ENCODE peak calls at places on chromosomes 13 and 19, in four cellular contexts. U is cardiac muscle cell, X is pancreas, F is body of pancreas. G is an unnamed sample.

GRCh38 chr13:110028838-110029621 is 242.6 kb upstream of the IRS2 start:
- DNase-seq in U (no peak), F (no peak), X (no peak), G (no peak)

GRCh38 chr13:88063741-88064140 is 392.6 kb downstream of the SLITRK5 start:
- DNase-seq in U (no peak), F (no peak), X (no peak), G (no peak)

GRCh38 chr19:38234615-38235014 is 10.6 kb upstream of the DPF1 start:
- DNase-seq in F (no peak), U (no peak), X (no peak), G (no peak)

GRCh38 chr19:2969104-2969504 is 8.3 kb upstream of the TLE6 start:
- DNase-seq in U (no peak), F (peak), X (peak), G (no peak)

GRCh38 chr19:55473613-55474012 is 2.8 kb upstream of the ZNF628 start:
- DNase-seq in X (no peak), U (no peak), F (no peak), G (no peak)

GRCh38 chr19:47514151-47514868 is 553 bp downstream of the NAPA start:
- DNase-seq in F (no peak), X (no peak), U (no peak), G (no peak)

GRCh38 chr13:73544175-73544574 is 485.4 kb downstream of the KLF5 start:
- DNase-seq in F (no peak), U (no peak), X (no peak), G (no peak)

GRCh38 chr19:47430041-47430802 is 10.9 kb upstream of the MEIS3 start:
- DNase-seq in F (peak), X (no peak), U (peak), G (no peak)

GRCh38 chr13:20699715-20700114 is 3.8 kb upstream of the IL17D start:
- DNase-seq in X (no peak), F (no peak), U (no peak), G (no peak)

GRCh38 chr13:51928231-51928630 is 66.5 kb downstream of the CCDC70 start:
- DNase-seq in X (no peak), F (no peak), U (no peak), G (no peak)

GRCh38 chr13:29457299-29457698 is 138.2 kb downstream of the SLC7A1 start:
- DNase-seq in X (no peak), U (no peak), F (no peak), G (no peak)

GRCh38 chr19:44447864-44448674 is at the start of gene ZNF229:
- DNase-seq in U (peak), F (peak), X (peak), G (peak)

GRCh38 chr13:74035881-74036280 is 98.3 kb downstream of the KLF12 start:
- DNase-seq in U (no peak), F (no peak), X (no peak), G (no peak)

GRCh38 chr19:4343845-4344713 is 717 bp downstream of the MPND start:
- DNase-seq in X (peak), U (no peak), F (no peak), G (no peak)

GRCh38 chr19:2611483-2612464 is 90.7 kb downstream of the GNG7 start:
- DNase-seq in U (no peak), F (peak), X (no peak), G (no peak)

GRCh38 chr19:42081584-42082258 is 5.8 kb downstream of the ZNF574 start:
- DNase-seq in X (no peak), F (no peak), U (no peak), G (no peak)

GRCh38 chr13:70995338-70995737 is 871.7 kb downstream of the DACH1 start:
- DNase-seq in U (no peak), X (no peak), F (no peak), G (no peak)

GRCh38 chr19:46813570-46814358 is 25.4 kb upstream of the SLC1A5 start:
- DNase-seq in F (peak), X (peak), U (no peak), G (peak)

GRCh38 chr13:113113846-113114271 is 8.3 kb downstream of the F7 start:
- DNase-seq in U (no peak), F (peak), X (no peak), G (no peak)

GRCh38 chr19:48896191-48896720 is 2.3 kb downstream of the TULP2 start:
- DNase-seq in X (peak), U (peak), F (peak), G (no peak)

GRCh38 chr13:113089693-113090414 is 15.7 kb upstream of the F7 start:
- DNase-seq in F (no peak), X (no peak), U (peak), G (no peak)

GRCh38 chr13:22698477-22698876 is 482.3 kb upstream of the SGCG start:
- DNase-seq in U (no peak), X (no peak), F (no peak), G (no peak)

GRCh38 chr19:19051478-19052213 is 12.1 kb upstream of the SLC25A42 start:
- DNase-seq in X (no peak), U (no peak), F (no peak), G (no peak)

GRCh38 chr19:33865306-33865705 is 68.6 kb downstream of the KCTD15 start:
- DNase-seq in X (no peak), U (no peak), F (no peak), G (no peak)

GRCh38 chr19:38360351-38360750 is 14.0 kb upstream of the PSMD8 start:
- DNase-seq in X (no peak), F (no peak), U (no peak), G (no peak)

GRCh38 chr13:101408154-101408553 is 8.2 kb downstream of the NALCN start:
- DNase-seq in X (no peak), U (no peak), F (no peak), G (no peak)

GRCh38 chr19:17777840-17778620 is 16.9 kb upstream of the B3GNT3 start:
- DNase-seq in X (no peak), F (peak), U (peak), G (no peak)
- H3K4me3 ChIP-seq in X (no peak), F (no peak), U (peak), G (no peak)

DNA sequence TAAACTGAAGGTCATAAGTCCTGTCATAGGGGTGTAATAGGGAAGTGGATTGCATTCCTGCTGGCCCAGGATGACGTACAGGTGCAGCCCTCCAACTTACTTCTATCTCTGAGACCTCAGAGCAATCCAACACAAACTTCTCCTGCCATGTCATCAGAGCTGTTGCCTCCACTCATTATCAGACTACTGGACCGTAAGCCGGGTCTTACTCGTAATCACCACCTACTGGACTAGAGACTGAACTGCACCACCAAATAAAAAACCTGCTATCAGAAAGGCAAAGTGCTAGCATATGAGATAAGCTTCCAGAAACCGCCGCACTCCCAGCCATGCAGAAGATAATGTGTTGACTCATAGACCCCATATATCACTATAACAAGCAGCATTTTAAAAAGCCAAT is 102.1 kb downstream of the SLITRK1 start:
- DNase-seq in F (peak), U (peak), X (no peak), G (peak)
- TF ChIP-seq CTCF in F (peak), U (peak), X (peak), G (peak)

GRCh38 chr19:30841934-30842333 is 469.8 kb downstream of the ZNF536 start:
- DNase-seq in X (no peak), U (no peak), F (no peak), G (no peak)
- H3K4me3 ChIP-seq in X (no peak), U (no peak), F (no peak), G (no peak)

GRCh38 chr13:82636119-82636518 is 1246.2 kb downstream of the SLITRK1 start:
- DNase-seq in X (no peak), U (no peak), F (no peak), G (no peak)

DNA sequence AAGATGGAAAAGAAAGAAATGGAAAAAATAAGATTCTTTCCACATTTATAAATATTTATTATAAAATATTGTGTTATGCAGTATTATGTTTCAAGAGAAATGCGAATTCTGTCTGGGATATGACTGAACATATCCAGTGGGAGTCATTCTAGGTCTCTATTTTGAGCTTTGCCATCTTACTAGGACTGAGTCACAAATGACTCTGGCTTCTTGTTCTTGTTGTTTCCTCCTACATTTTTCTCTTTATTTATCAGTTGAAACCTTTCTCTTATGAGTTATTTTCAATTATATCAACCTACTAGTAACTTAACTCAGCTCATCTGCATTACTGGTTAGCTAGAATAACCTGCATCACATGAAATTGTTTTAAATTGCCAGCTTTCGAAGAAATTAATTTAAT is 1247.3 kb downstream of the SLITRK1 start:
- DNase-seq in X (no peak), U (no peak), F (no peak), G (no peak)
- TF ChIP-seq CTCF in X (no peak), U (no peak), F (no peak), G (no peak)

GRCh38 chr19:35118268-35119026 is 2.8 kb downstream of the FXYD3 start:
- DNase-seq in F (no peak), U (no peak), X (no peak), G (peak)
- H3K4me3 ChIP-seq in F (no peak), U (no peak), X (no peak), G (no peak)

GRCh38 chr13:90272356-90272755 is 1075.1 kb upstream of the MIR17HG start:
- DNase-seq in F (no peak), X (no peak), U (no peak), G (no peak)
- TF ChIP-seq CTCF in F (no peak), X (no peak), U (no peak), G (no peak)

DNA sequence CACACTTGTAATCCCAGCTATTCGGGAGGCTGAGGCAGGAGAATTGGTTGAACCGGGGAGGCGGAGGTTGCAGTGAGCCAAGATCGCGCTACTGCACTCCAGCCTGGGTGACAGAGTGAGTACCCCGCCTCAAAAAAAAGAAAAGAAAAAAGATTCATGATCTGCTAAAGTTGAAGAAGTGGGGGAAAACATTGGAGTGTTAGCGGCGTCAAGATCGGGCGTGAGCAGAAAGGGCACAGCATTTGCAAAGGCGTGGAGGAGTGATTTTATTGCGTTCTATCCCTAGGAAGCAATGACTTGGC is 874 bp upstream of the DNM2 start:
- DNase-seq in F (no peak), U (no peak), X (no peak), G (no peak)
- H3K4me3 ChIP-seq in F (no peak), U (no peak), X (peak), G (no peak)

GRCh38 chr19:28727133-28727834 is 485.7 kb downstream of the UQCRFS1 start:
- DNase-seq in F (peak), U (peak), X (peak), G (no peak)

GRCh38 chr19:28727835-28728159 is 485.2 kb downstream of the UQCRFS1 start:
- DNase-seq in U (no peak), X (no peak), F (no peak), G (no peak)

GRCh38 chr19:28736528-28736927 is 476.4 kb downstream of the UQCRFS1 start:
- DNase-seq in X (no peak), U (no peak), F (no peak), G (no peak)

GRCh38 chr19:28731113-28731512 is 481.8 kb downstream of the UQCRFS1 start:
- DNase-seq in X (no peak), F (no peak), U (no peak), G (no peak)

DNA sequence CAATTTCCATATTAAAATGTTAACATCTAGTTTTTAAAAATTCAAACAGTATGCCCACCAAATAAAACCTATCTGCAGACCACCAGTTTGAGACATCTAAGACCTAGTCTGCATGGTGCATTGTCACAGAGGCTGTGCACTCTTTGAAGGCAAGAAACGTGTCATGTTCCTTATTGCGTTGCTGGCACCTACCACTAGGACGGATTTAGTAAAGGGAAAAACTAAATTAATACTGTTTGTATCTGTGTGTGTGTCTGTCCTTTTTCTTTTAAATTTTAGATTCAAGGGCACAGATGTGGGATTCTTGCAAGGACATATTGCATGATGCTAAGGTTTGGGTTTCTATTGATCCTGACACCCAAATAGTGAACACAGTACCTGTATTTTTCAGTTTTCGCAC is 481.4 kb downstream of the UQCRFS1 start:
- DNase-seq in F (no peak), U (no peak), X (no peak), G (no peak)
- TF ChIP-seq CTCF in F (no peak), U (no peak), X (no peak), G (no peak)

GRCh38 chr13:93462151-93462550 is 235.5 kb downstream of the GPC6 start:
- DNase-seq in U (no peak), X (no peak), F (no peak), G (no peak)
- H3K4me3 ChIP-seq in U (no peak), X (no peak), F (no peak), G (no peak)